ENCODE peak calls at places on chromosomes 6 and 20, in seven cellular contexts. One of them, this sample, is unnamed. For H3K4me1, the result is how much of the 10 kb centered on the place peaks cover.

GRCh38 chr6:149032599-149033405 is 284.7 kb upstream of the TAB2 start:
- DNase-seq in tibial nerve: no peak
- DNase-seq in lower lobe of right lung: no peak
- DNase-seq in colonic mucosa: no peak
- DNase-seq in left ventricle myocardium inferior: no peak
- DNase-seq in ovary: peak
- DNase-seq in body of pancreas: peak
- DNase-seq in this sample: no peak

GRCh38 chr6:39143238-39143930 is 28.4 kb upstream of the SAYSD1 start:
- DNase-seq in tibial nerve: no peak
- DNase-seq in lower lobe of right lung: no peak
- DNase-seq in colonic mucosa: no peak
- DNase-seq in left ventricle myocardium inferior: no peak
- DNase-seq in ovary: no peak
- DNase-seq in body of pancreas: no peak
- DNase-seq in this sample: no peak

GRCh38 chr20:35918021-35918420 is 36.3 kb downstream of the SCAND1 start:
- DNase-seq in tibial nerve: no peak
- DNase-seq in lower lobe of right lung: no peak
- DNase-seq in colonic mucosa: no peak
- DNase-seq in left ventricle myocardium inferior: no peak
- DNase-seq in ovary: no peak
- DNase-seq in body of pancreas: peak
- DNase-seq in this sample: no peak

GRCh38 chr6:167799033-167799933 is 27.4 kb upstream of the AFDN start:
- DNase-seq in tibial nerve: no peak
- DNase-seq in lower lobe of right lung: no peak
- DNase-seq in colonic mucosa: peak
- DNase-seq in left ventricle myocardium inferior: no peak
- DNase-seq in ovary: no peak
- DNase-seq in body of pancreas: peak
- DNase-seq in this sample: no peak

GRCh38 chr6:111118816-111119215 is 31.5 kb downstream of the SLC16A10 start:
- DNase-seq in tibial nerve: no peak
- DNase-seq in lower lobe of right lung: no peak
- DNase-seq in colonic mucosa: no peak
- DNase-seq in left ventricle myocardium inferior: no peak
- DNase-seq in ovary: no peak
- DNase-seq in body of pancreas: no peak
- DNase-seq in this sample: no peak

GRCh38 chr6:126524927-126525326 is 185.0 kb downstream of the CENPW start:
- DNase-seq in tibial nerve: no peak
- DNase-seq in lower lobe of right lung: no peak
- DNase-seq in colonic mucosa: no peak
- DNase-seq in left ventricle myocardium inferior: no peak
- DNase-seq in ovary: no peak
- DNase-seq in body of pancreas: no peak
- DNase-seq in this sample: no peak

GRCh38 chr6:1945235-1945832 is 300.1 kb downstream of the GMDS start:
- DNase-seq in tibial nerve: no peak
- DNase-seq in lower lobe of right lung: no peak
- DNase-seq in colonic mucosa: no peak
- DNase-seq in left ventricle myocardium inferior: no peak
- DNase-seq in ovary: no peak
- DNase-seq in body of pancreas: no peak
- DNase-seq in this sample: no peak

GRCh38 chr6:1993049-1993448 is 252.4 kb downstream of the GMDS start:
- DNase-seq in tibial nerve: no peak
- DNase-seq in lower lobe of right lung: no peak
- DNase-seq in colonic mucosa: no peak
- DNase-seq in left ventricle myocardium inferior: no peak
- DNase-seq in ovary: no peak
- DNase-seq in body of pancreas: no peak
- DNase-seq in this sample: no peak

GRCh38 chr6:29739136-29739881 is 16.1 kb downstream of the HLA-F start:
- DNase-seq in tibial nerve: no peak
- DNase-seq in lower lobe of right lung: no peak
- DNase-seq in colonic mucosa: no peak
- DNase-seq in left ventricle myocardium inferior: no peak
- DNase-seq in ovary: no peak
- DNase-seq in body of pancreas: no peak
- DNase-seq in this sample: no peak

GRCh38 chr20:1033751-1034419 is 31.8 kb upstream of the RSPO4 start:
- DNase-seq in tibial nerve: no peak
- DNase-seq in lower lobe of right lung: peak
- DNase-seq in colonic mucosa: no peak
- DNase-seq in left ventricle myocardium inferior: no peak
- DNase-seq in ovary: no peak
- DNase-seq in body of pancreas: peak
- DNase-seq in this sample: peak

GRCh38 chr6:14231546-14232280 is 114.1 kb downstream of the CD83 start:
- DNase-seq in tibial nerve: no peak
- DNase-seq in lower lobe of right lung: no peak
- DNase-seq in colonic mucosa: no peak
- DNase-seq in left ventricle myocardium inferior: no peak
- DNase-seq in ovary: no peak
- DNase-seq in body of pancreas: no peak
- DNase-seq in this sample: no peak

GRCh38 chr6:137339929-137340559 is 120.9 kb upstream of the IFNGR1 start:
- DNase-seq in tibial nerve: no peak
- DNase-seq in lower lobe of right lung: no peak
- DNase-seq in colonic mucosa: no peak
- DNase-seq in left ventricle myocardium inferior: no peak
- DNase-seq in ovary: no peak
- DNase-seq in body of pancreas: no peak
- DNase-seq in this sample: no peak

GRCh38 chr6:116387374-116387773 is 16.6 kb downstream of the DSE start:
- DNase-seq in tibial nerve: no peak
- DNase-seq in lower lobe of right lung: no peak
- DNase-seq in colonic mucosa: no peak
- DNase-seq in left ventricle myocardium inferior: no peak
- DNase-seq in ovary: no peak
- DNase-seq in body of pancreas: no peak
- DNase-seq in this sample: no peak

GRCh38 chr20:58481541-58482021 is 33.6 kb downstream of the APCDD1L start:
- DNase-seq in tibial nerve: no peak
- DNase-seq in lower lobe of right lung: no peak
- DNase-seq in colonic mucosa: peak
- DNase-seq in left ventricle myocardium inferior: no peak
- DNase-seq in ovary: no peak
- DNase-seq in body of pancreas: no peak
- DNase-seq in this sample: no peak

DNA sequence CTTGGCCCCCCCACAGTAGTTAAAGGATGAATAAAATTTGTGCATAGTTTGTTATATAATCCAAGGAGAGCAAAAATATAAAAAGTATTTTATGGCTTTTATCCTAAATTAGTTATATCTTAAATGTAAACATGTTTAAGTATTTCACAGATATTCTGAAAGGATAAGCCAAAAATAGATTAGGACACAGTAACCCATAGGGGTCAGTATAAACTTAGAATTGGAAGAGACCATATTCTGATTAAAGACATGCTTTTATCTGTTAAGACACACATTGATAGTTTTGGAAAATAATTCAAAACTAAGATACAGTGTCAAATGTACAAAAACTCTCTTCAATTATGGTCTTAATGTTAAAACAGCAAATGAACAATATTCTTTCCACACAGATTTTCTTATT is 4.5 kb upstream of the SERINC1 start:
- DNase-seq in tibial nerve: no peak
- DNase-seq in lower lobe of right lung: no peak
- DNase-seq in colonic mucosa: no peak
- DNase-seq in left ventricle myocardium inferior: no peak
- DNase-seq in ovary: no peak
- DNase-seq in body of pancreas: no peak
- DNase-seq in this sample: no peak
- TF ChIP-seq CTCF in tibial nerve: no peak
- TF ChIP-seq CTCF in lower lobe of right lung: peak
- TF ChIP-seq CTCF in colonic mucosa: peak
- TF ChIP-seq CTCF in left ventricle myocardium inferior: peak
- TF ChIP-seq CTCF in ovary: no peak
- TF ChIP-seq CTCF in body of pancreas: peak
- TF ChIP-seq CTCF in this sample: peak

GRCh38 chr6:166005846-166006592 is 161.6 kb downstream of the TBXT start:
- DNase-seq in tibial nerve: no peak
- DNase-seq in lower lobe of right lung: no peak
- DNase-seq in colonic mucosa: peak
- DNase-seq in left ventricle myocardium inferior: peak
- DNase-seq in ovary: peak
- DNase-seq in body of pancreas: peak
- DNase-seq in this sample: no peak

GRCh38 chr6:166006593-166007301 is 160.9 kb downstream of the TBXT start:
- DNase-seq in tibial nerve: no peak
- DNase-seq in lower lobe of right lung: no peak
- DNase-seq in colonic mucosa: no peak
- DNase-seq in left ventricle myocardium inferior: no peak
- DNase-seq in ovary: no peak
- DNase-seq in body of pancreas: no peak
- DNase-seq in this sample: no peak

GRCh38 chr6:166005401-166005845 is 162.2 kb downstream of the TBXT start:
- DNase-seq in tibial nerve: no peak
- DNase-seq in lower lobe of right lung: no peak
- DNase-seq in colonic mucosa: no peak
- DNase-seq in left ventricle myocardium inferior: peak
- DNase-seq in ovary: peak
- DNase-seq in body of pancreas: peak
- DNase-seq in this sample: no peak

GRCh38 chr6:166003569-166003968 is 164.1 kb downstream of the TBXT start:
- DNase-seq in tibial nerve: no peak
- DNase-seq in lower lobe of right lung: no peak
- DNase-seq in colonic mucosa: no peak
- DNase-seq in left ventricle myocardium inferior: no peak
- DNase-seq in ovary: no peak
- DNase-seq in body of pancreas: no peak
- DNase-seq in this sample: no peak

DNA sequence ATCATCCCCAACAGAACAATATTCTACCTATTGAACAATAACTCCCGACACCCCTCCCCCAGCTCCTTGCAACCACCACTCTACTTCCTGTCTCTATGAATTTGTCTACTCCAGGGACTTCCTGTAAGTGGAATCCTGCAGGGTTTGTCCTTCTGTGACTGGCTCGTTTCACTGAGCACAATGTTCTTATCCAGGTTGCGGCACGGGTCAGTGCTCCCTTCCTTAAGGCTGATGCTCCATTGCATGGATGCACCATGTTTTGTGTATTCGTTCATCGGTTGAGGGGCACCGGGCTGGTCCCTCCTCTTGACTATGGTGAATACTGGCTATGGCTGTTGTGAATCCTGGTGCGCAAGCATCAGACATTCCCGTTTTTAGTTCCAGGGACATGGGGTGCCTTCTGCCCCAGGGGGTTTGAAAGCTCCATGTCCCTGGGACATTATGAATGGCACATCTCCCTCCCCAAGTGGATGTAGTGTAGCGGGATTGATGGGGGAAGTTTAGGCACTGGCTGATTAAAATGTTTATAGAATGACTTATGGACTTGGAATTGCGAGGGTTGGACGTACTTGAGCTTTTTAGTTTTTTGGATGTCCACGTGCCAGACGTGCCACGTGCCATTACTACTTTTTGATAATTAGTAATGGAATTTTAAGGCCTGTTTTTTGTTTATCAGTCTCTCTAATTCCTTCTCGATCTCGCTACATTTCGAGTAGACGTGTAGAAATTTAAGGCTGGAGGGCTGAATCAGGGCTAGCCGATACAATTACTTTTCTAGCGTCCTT is 163.0 kb downstream of the TBXT start:
- DNase-seq in tibial nerve: no peak
- DNase-seq in lower lobe of right lung: no peak
- DNase-seq in colonic mucosa: no peak
- DNase-seq in left ventricle myocardium inferior: no peak
- DNase-seq in ovary: no peak
- DNase-seq in body of pancreas: no peak
- DNase-seq in this sample: no peak
- H3K4me3 ChIP-seq in tibial nerve: peak
- H3K4me3 ChIP-seq in lower lobe of right lung: no peak
- H3K4me3 ChIP-seq in colonic mucosa: no peak
- H3K4me3 ChIP-seq in left ventricle myocardium inferior: peak
- H3K4me3 ChIP-seq in ovary: no peak
- H3K4me3 ChIP-seq in body of pancreas: no peak
- H3K4me3 ChIP-seq in this sample: no peak

DNA sequence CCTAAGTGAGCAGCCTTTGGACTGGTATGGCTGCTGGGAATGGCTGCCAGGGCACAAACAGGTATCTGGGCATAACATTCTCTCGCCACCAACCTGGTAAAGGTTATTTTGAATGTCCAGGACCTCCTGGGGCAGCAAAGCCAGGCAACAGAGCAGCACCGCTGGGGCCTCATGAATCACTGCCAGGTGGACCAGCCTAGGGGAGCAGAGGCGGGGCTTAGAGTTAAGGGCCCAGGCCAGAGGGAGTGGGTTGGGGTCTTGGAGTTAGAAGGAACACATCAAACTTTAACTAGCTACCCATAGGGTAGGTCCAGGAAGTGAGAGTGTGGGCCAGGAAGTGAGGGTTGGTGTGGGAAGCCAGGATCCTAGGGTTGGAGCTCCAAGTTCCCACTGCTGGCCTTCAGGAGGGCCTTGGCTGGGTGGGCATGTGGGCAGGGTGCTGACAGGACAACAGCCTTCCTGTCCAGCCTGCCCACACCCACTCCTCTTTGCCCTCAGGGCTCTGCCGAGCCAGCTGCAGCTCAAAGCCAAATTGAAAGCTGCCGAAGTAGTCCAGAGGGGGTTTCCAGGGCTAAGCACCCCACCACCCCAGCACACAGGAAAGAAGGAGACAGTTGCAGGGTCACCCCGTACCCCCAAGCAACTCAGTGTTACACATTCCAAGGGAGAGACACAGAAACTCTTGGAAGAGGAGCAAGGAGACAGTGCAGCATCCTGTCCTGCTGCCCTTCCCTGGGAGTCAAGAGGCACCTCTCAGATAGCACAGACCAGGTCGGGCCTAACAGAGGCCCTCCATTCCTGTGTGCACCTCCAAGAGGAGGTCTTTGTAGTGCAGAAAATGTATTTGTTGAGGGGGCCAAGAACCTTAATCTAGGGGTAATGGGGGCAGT is 2.6 kb downstream of the NFKBIE start:
- DNase-seq in tibial nerve: no peak
- DNase-seq in lower lobe of right lung: no peak
- DNase-seq in colonic mucosa: no peak
- DNase-seq in left ventricle myocardium inferior: no peak
- DNase-seq in ovary: no peak
- DNase-seq in body of pancreas: no peak
- DNase-seq in this sample: no peak
- H3K4me1 ChIP-seq in tibial nerve: under half
- H3K4me1 ChIP-seq in lower lobe of right lung: under half
- H3K4me1 ChIP-seq in colonic mucosa: under half
- H3K4me1 ChIP-seq in left ventricle myocardium inferior: under half
- H3K4me1 ChIP-seq in ovary: under half
- H3K4me1 ChIP-seq in body of pancreas: under half
- H3K4me1 ChIP-seq in this sample: under half

DNA sequence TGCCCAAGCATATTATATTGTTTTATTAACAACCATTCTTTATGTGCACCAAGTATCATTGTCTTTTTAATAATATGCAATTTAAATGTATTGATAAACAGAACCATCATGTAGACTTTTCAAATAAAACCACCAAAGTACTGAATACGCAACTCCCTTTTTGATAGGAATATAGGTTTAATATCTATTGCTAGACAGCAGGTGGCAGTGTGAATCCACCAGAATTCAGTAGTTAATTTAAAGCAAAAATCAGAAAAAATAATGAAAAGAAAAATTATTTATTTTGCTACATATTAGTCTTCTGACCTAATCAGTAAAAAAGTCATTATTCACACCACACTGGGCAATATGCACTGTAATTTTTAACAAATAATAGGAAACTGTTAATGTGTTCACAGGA is 143.7 kb downstream of the KLHL32 start:
- DNase-seq in tibial nerve: no peak
- DNase-seq in lower lobe of right lung: no peak
- DNase-seq in colonic mucosa: no peak
- DNase-seq in left ventricle myocardium inferior: no peak
- DNase-seq in ovary: no peak
- DNase-seq in body of pancreas: no peak
- DNase-seq in this sample: no peak
- TF ChIP-seq CTCF in tibial nerve: peak
- TF ChIP-seq CTCF in lower lobe of right lung: peak
- TF ChIP-seq CTCF in colonic mucosa: peak
- TF ChIP-seq CTCF in left ventricle myocardium inferior: peak
- TF ChIP-seq CTCF in ovary: no peak
- TF ChIP-seq CTCF in body of pancreas: no peak
- TF ChIP-seq CTCF in this sample: peak

This sample was measured in upper lobe of right lung.